ENCODE peak calls at places on chromosomes 7 and 10, in seven cellular contexts. P is tibial artery; R is K562; G is CD8-positive, alpha-beta T cell; Y is heart left ventricle; O is small intestine; W is lower lobe of right lung. E is an unnamed sample.

GRCh38 chr10:56319386-56319785 is 41.7 kb downstream of the ZWINT start:
- DNase-seq in Y (no peak), O (no peak), P (no peak), R (no peak), W (no peak), G (no peak), E (no peak)

GRCh38 chr10:26437637-26438461 is at the start of gene APBB1IP:
- DNase-seq in W (peak; percentile 94), G (peak; percentile 49), O (peak; percentile 19), Y (peak; percentile 81), P (peak; percentile 88), R (no peak), E (peak; percentile 19)

GRCh38 chr10:59887972-59888640 is 18.2 kb downstream of the CCDC6 start:
- DNase-seq in R (no peak), W (no peak), G (peak; percentile 19), P (no peak), O (no peak), Y (no peak), E (no peak)

GRCh38 chr7:151820486-151821105 is 56.3 kb downstream of the PRKAG2 start:
- DNase-seq in O (peak; percentile 66), R (no peak), P (no peak), W (peak; percentile 8), Y (peak; percentile 18), G (no peak), E (no peak)

GRCh38 chr10:13335881-13336280 is 12.2 kb downstream of the SEPHS1 start:
- DNase-seq in W (no peak), Y (no peak), G (no peak), R (no peak), P (no peak), O (no peak), E (no peak)

GRCh38 chr7:6232534-6232933 is 39.9 kb downstream of the CYTH3 start:
- DNase-seq in W (peak; percentile 78), Y (peak; percentile 76), P (peak; percentile 72), G (no peak), R (peak; percentile 36), O (no peak), E (no peak)

GRCh38 chr10:109993551-109993950 is 14.2 kb upstream of the ADD3 start:
- DNase-seq in W (no peak), O (peak; percentile 65), R (no peak), G (no peak), Y (no peak), P (no peak), E (no peak)

GRCh38 chr10:76632158-76633051 is 1005.2 kb downstream of the KCNMA1 start:
- DNase-seq in Y (peak; percentile 35), W (no peak), G (no peak), O (peak; percentile 48), P (no peak), R (no peak), E (no peak)

GRCh38 chr7:155470686-155471638 is 13.0 kb downstream of the EN2 start:
- DNase-seq in P (peak; percentile 43), Y (no peak), W (no peak), R (no peak), O (no peak), G (no peak), E (no peak)

GRCh38 chr10:92757066-92757716 is 67.4 kb downstream of the HHEX start:
- DNase-seq in G (no peak), Y (peak; percentile 88), W (peak; percentile 89), R (peak; percentile 75), O (peak; percentile 13), P (peak; percentile 97), E (peak; percentile 86)

GRCh38 chr10:109975251-109975650 is 32.5 kb upstream of the ADD3 start:
- DNase-seq in G (no peak), W (no peak), R (no peak), P (no peak), O (no peak), Y (no peak), E (no peak)

GRCh38 chr7:64997927-64998391 is 7.1 kb upstream of the ZNF117 start:
- DNase-seq in G (no peak), R (no peak), P (no peak), O (no peak), Y (peak; percentile 36), W (no peak), E (no peak)

GRCh38 chr10:75803816-75804576 is 372.6 kb downstream of the LRMDA start:
- DNase-seq in W (no peak), G (no peak), Y (peak; percentile 28), P (peak; percentile 68), R (no peak), O (no peak), E (no peak)

GRCh38 chr7:151383638-151384351 is 26.0 kb downstream of the WDR86 start:
- DNase-seq in O (no peak), Y (peak; percentile 14), W (no peak), G (no peak), P (no peak), R (no peak), E (no peak)

GRCh38 chr10:103666751-103667150 is 173.2 kb downstream of the NEURL1 start:
- DNase-seq in W (no peak), R (no peak), P (no peak), O (no peak), Y (no peak), G (no peak), E (no peak)

GRCh38 chr10:103665439-103665838 is 171.9 kb downstream of the NEURL1 start:
- DNase-seq in P (no peak), G (no peak), Y (peak; percentile 77), W (no peak), R (no peak), O (no peak), E (no peak)

GRCh38 chr10:103666109-103666508 is 172.6 kb downstream of the NEURL1 start:
- DNase-seq in O (no peak), G (no peak), R (peak; percentile 55), P (no peak), W (no peak), Y (no peak), E (no peak)

GRCh38 chr10:103668351-103669242 is 175.1 kb downstream of the NEURL1 start:
- DNase-seq in Y (peak; percentile 90), W (peak; percentile 74), G (no peak), P (peak; percentile 86), O (peak; percentile 65), R (peak; percentile 76), E (peak; percentile 79)

DNA sequence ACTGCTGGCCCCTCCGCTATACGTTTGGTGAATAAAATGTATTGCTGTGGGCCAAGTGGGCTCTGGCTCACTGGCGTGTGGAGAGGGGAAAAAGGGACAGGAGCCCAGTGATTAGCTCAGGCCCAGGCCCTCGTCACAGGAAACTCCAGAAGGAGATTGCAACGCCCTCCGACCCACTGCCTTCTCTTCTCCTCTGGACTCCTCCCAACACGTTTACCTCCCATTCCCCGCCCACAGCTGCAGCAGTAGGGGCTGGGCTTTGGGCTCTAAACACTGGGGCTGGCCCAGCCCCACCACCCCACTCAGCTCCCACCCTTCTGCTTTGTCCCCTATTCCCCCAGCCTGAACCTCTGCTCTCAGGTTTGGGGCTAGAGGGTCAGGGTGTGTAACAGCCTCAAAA is 173.9 kb downstream of the NEURL1 start:
- DNase-seq in W (no peak), G (no peak), R (peak; percentile 79), O (no peak), Y (peak; percentile 78), P (no peak), E (peak; percentile 60)
- H3K4me3 ChIP-seq in W (no peak overlapping the region), G (no peak overlapping the region), R (peak overlapping the region; percentile 44), O (no peak overlapping the region), Y (no peak overlapping the region), P (no peak overlapping the region), E (no peak overlapping the region)

DNA sequence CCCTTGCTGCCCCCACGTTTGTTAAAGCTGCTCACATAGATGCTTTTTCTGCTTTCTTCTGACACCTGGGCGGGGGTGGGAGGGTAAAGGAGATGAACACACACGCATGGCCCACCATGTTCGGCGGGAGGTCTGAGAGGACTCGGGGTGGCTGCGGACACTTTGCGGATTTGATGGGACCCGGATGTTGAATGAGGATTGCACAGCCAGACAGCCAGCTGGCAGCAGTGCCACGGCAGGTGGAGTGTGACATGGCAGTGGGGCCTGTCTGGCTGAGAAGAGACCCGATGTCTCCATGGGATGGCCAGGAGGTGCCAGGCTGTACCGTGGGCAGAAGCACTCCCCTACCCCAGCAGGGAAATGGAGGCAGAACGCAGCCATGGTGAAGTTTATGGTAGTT is 31.2 kb downstream of the PPP2R2D start:
- DNase-seq in G (no peak), W (no peak), R (no peak), P (no peak), Y (no peak), O (no peak), E (no peak)
- H3K36me3 ChIP-seq in G (peaks cover 7% of the 10 kb centered on the region), W (peaks cover 25% of the 10 kb centered on the region), R (peaks cover 46% of the 10 kb centered on the region), P (peaks cover 20% of the 10 kb centered on the region), Y (no peaks in the 10 kb centered on the region), O (no peaks in the 10 kb centered on the region), E (no peaks in the 10 kb centered on the region)

DNA sequence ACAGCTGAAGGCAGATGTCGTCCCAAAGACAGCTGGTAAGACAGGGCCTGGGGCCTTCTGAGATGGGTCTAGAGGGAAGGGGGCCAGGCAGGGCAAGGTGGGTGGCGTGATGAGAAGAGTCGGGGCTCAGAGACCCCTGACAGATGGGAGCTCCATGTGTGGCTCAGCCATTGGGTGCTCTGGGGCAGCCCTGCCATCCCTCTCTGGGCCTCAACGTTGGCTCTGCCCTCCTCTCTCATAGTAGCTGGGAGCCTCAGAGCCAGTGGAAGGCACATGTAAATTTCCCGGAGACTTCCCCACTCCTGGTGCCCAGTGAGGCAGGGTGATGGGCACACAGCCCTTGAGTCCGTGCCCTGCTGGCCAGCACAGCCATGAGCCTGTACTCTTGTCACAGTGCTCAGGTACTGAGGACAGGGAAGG is 1.8 kb downstream of the PPIF start:
- DNase-seq in O (no peak), R (peak; percentile 3), P (no peak), Y (no peak), W (no peak), G (no peak), E (no peak)
- H3K4me1 ChIP-seq in O (peaks cover 7% of the 10 kb centered on the region), R (peaks cover 50% of the 10 kb centered on the region), P (no peaks in the 10 kb centered on the region), Y (peaks cover 18% of the 10 kb centered on the region), W (peaks cover 34% of the 10 kb centered on the region), G (peaks cover 27% of the 10 kb centered on the region), E (peaks cover 6% of the 10 kb centered on the region)

GRCh38 chr10:79245539-79246208 is 101.6 kb upstream of the PPIF start:
- DNase-seq in W (no peak), Y (no peak), O (no peak), R (no peak), P (no peak), G (no peak), E (no peak)

GRCh38 chr10:79244068-79244442 is 103.2 kb upstream of the PPIF start:
- DNase-seq in Y (no peak), O (no peak), P (no peak), W (no peak), R (no peak), G (no peak), E (no peak)

GRCh38 chr10:79243211-79244067 is 103.8 kb upstream of the PPIF start:
- DNase-seq in P (peak; percentile 82), W (peak; percentile 64), R (no peak), Y (peak; percentile 66), O (peak; percentile 31), G (peak; percentile 50), E (no peak)

GRCh38 chr10:79246209-79246581 is 101.1 kb upstream of the PPIF start:
- DNase-seq in W (no peak), P (peak; percentile 99), Y (peak; percentile 92), O (no peak), R (no peak), G (no peak), E (peak; percentile 65)

GRCh38 chr10:79244841-79245504 is 102.3 kb upstream of the PPIF start:
- DNase-seq in W (no peak), Y (no peak), G (peak; percentile 21), O (peak; percentile 28), R (no peak), P (no peak), E (no peak)
- H3K4me3 ChIP-seq in W (peak overlapping the region; percentile 54), Y (no peak overlapping the region), G (no peak overlapping the region), O (peak overlapping the region; percentile 56), R (no peak overlapping the region), P (no peak overlapping the region), E (no peak overlapping the region)